ENCODE peak calls at places on chromosomes 5 and 9, in ten cellular contexts. A is neural progenitor cell, B is mesendoderm, F is mammary epithelial cell, E is IMR-90, S is fibroblast of lung, T is adipocyte, K is colonic mucosa, W is neuronal stem cell, V is HepG2. J is an unnamed sample. For H3K4me1, the result is how much of the 10 kb centered on the place peaks cover.

GRCh38 chr9:16278420-16278999 is 592.0 kb downstream of the BNC2 start:
- DNase-seq in A (no peak), B (no peak), F (no peak), E (no peak), S (no peak), T (peak), K (no peak), W (no peak), V (no peak), J (no peak)

GRCh38 chr9:4769321-4770080 is 23.2 kb upstream of the RCL1 start:
- DNase-seq in A (no peak), B (no peak), F (peak), E (peak), S (peak), T (no peak), K (no peak), W (no peak), V (no peak), J (no peak)

GRCh38 chr9:131977074-131977838 is 102.4 kb downstream of the MED27 start:
- DNase-seq in A (no peak), B (no peak), F (no peak), E (no peak), S (no peak), T (no peak), K (no peak), W (no peak), V (no peak), J (no peak)

GRCh38 chr9:36426945-36427344 is 26.9 kb upstream of the RNF38 start:
- DNase-seq in A (no peak), B (no peak), F (no peak), E (no peak), S (no peak), T (no peak), K (no peak), W (no peak), V (no peak), J (no peak)

GRCh38 chr5:147234098-147234824 is 565 bp upstream of the STK32A start:
- DNase-seq in A (peak), B (no peak), F (no peak), E (no peak), S (no peak), T (no peak), K (no peak), W (no peak), V (no peak), J (no peak)

GRCh38 chr9:121945849-121946248 is 147.3 kb downstream of the TTLL11 start:
- DNase-seq in A (no peak), B (no peak), F (peak), E (peak), S (peak), T (peak), K (no peak), W (no peak), V (no peak), J (no peak)

GRCh38 chr9:33375238-33375840 is 27.0 kb downstream of the AQP7 start:
- DNase-seq in A (peak), B (peak), F (no peak), E (peak), S (peak), T (no peak), K (no peak), W (peak), V (no peak), J (no peak)

GRCh38 chr5:113425909-113426308 is 8.9 kb downstream of the TSSK1B start:
- DNase-seq in A (no peak), B (peak), F (peak), E (no peak), S (no peak), T (no peak), K (no peak), W (no peak), V (no peak), J (no peak)

GRCh38 chr5:72659726-72660125 is 152.5 kb upstream of the ZNF366 start:
- DNase-seq in A (no peak), B (no peak), F (no peak), E (no peak), S (no peak), T (no peak), K (no peak), W (no peak), V (no peak), J (no peak)

GRCh38 chr5:158484968-158485367 is 614.7 kb downstream of the EBF1 start:
- DNase-seq in A (no peak), B (peak), F (no peak), E (no peak), S (no peak), T (peak), K (no peak), W (no peak), V (no peak), J (no peak)

GRCh38 chr5:96776606-96777005 is 31.1 kb downstream of the ERAP1 start:
- DNase-seq in A (no peak), B (no peak), F (no peak), E (no peak), S (no peak), T (no peak), K (no peak), W (no peak), V (no peak), J (no peak)

GRCh38 chr9:27602107-27602836 is 29.0 kb upstream of the C9orf72 start:
- DNase-seq in A (no peak), B (no peak), F (no peak), E (no peak), S (no peak), T (no peak), K (no peak), W (no peak), V (no peak), J (no peak)

GRCh38 chr5:40221796-40222195 is 457.9 kb upstream of the PTGER4 start:
- DNase-seq in A (no peak), B (no peak), F (peak), E (peak), S (peak), T (peak), K (no peak), W (no peak), V (no peak), J (no peak)

GRCh38 chr9:76808636-76809035 is 44.4 kb downstream of the PCA3 start:
- DNase-seq in A (no peak), B (no peak), F (peak), E (no peak), S (peak), T (no peak), K (no peak), W (no peak), V (no peak), J (no peak)

GRCh38 chr5:134874831-134875655 is 872 bp downstream of the TXNDC15 start:
- DNase-seq in A (peak), B (peak), F (peak), E (peak), S (peak), T (peak), K (peak), W (no peak), V (peak), J (peak)

GRCh38 chr5:998975-999501 is 9.6 kb upstream of the NKD2 start:
- DNase-seq in A (no peak), B (no peak), F (no peak), E (no peak), S (no peak), T (no peak), K (no peak), W (no peak), V (no peak), J (peak)

GRCh38 chr5:93423333-93423714 is 157.7 kb downstream of the NR2F1-AS1 start:
- DNase-seq in A (no peak), B (no peak), F (no peak), E (no peak), S (no peak), T (no peak), K (no peak), W (no peak), V (no peak), J (no peak)

GRCh38 chr5:151125421-151125820 is 32.2 kb downstream of the ANXA6 start:
- DNase-seq in A (no peak), B (no peak), F (no peak), E (no peak), S (no peak), T (no peak), K (no peak), W (no peak), V (no peak), J (no peak)

GRCh38 chr9:95499847-95500246 is 16.9 kb downstream of the PTCH1 start:
- DNase-seq in A (no peak), B (no peak), F (peak), E (peak), S (peak), T (peak), K (no peak), W (no peak), V (peak), J (no peak)

GRCh38 chr5:177111720-177112394 is 21.7 kb upstream of the NSD1 start:
- DNase-seq in A (peak), B (peak), F (no peak), E (peak), S (peak), T (peak), K (peak), W (peak), V (peak), J (peak)

GRCh38 chr9:123335227-123335985 is 20.6 kb upstream of the CRB2 start:
- DNase-seq in A (peak), B (peak), F (peak), E (peak), S (peak), T (peak), K (no peak), W (no peak), V (no peak), J (no peak)

GRCh38 chr5:30401479-30402058 is 791.9 kb upstream of the CDH6 start:
- DNase-seq in A (peak), B (peak), F (peak), E (peak), S (peak), T (peak), K (peak), W (peak), V (peak), J (no peak)

GRCh38 chr9:79764377-79764776 is 192.6 kb downstream of the TLE4 start:
- DNase-seq in A (no peak), B (peak), F (peak), E (peak), S (peak), T (peak), K (peak), W (no peak), V (no peak), J (no peak)

GRCh38 chr5:178256746-178257145 is 24.1 kb upstream of the PHYKPL start:
- DNase-seq in A (no peak), B (no peak), F (no peak), E (no peak), S (no peak), T (no peak), K (no peak), W (no peak), V (no peak), J (no peak)

GRCh38 chr5:167902298-167902697 is 389.1 kb upstream of the WWC1 start:
- DNase-seq in A (no peak), B (peak), F (no peak), E (no peak), S (no peak), T (no peak), K (no peak), W (no peak), V (no peak), J (no peak)

GRCh38 chr5:93360436-93361100 is 220.5 kb downstream of the NR2F1-AS1 start:
- DNase-seq in A (no peak), B (no peak), F (no peak), E (no peak), S (no peak), T (no peak), K (no peak), W (no peak), V (no peak), J (no peak)

GRCh38 chr9:95463145-95464060 is 53.4 kb downstream of the PTCH1 start:
- DNase-seq in A (peak), B (no peak), F (no peak), E (no peak), S (no peak), T (no peak), K (no peak), W (no peak), V (no peak), J (no peak)

GRCh38 chr5:142109356-142110045 is 922 bp downstream of the NDFIP1 start:
- DNase-seq in A (peak), B (peak), F (no peak), E (peak), S (peak), T (peak), K (peak), W (peak), V (no peak), J (no peak)
- H3K9ac ChIP-seq in A (peak), B (peak), F (peak), E (peak), S (peak), T (peak), K (peak), W (no peak), V (peak), J (peak)

DNA sequence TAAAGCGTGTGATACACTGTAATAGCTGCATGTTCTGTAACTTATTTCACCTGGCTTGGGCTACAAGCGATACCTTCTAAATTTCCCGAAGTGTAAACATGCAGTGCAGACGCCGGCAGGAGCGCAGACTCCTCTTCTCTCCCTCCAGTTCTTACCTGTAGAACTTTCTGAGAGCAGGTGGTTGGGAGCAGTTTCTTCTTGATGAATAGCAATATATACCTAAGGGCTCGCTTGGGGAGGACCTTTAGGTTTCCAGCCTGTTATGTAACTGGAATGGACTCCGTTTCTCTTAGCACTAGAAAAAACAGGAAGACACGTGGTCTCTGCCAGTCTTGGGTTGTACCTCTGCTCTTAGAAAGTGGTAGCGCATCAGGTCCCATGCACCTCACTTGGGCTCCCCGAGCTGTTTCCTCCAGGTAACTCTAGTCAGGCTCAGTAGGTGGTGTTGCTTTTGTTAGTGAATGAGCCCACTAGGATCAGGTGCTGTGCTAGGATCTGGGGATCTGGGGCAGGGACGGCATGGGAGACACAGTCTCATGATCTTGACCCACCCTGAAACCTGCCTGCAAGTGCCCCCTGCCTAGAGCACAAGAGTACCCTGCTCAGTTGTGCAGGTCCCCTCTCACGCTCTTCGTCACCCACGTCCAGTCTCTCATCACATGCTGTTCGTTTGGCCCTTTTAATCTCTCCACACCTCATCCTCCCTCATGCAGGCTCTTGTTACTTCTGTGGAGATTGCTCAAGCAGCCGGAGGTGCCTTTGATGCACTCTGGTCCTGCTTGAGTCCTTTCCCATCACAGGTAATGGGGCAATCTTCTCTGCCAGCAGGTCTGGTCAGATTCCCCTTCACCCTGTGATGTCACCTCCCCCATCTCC is 2.8 kb downstream of the TENT4A start:
- DNase-seq in A (no peak), B (no peak), F (no peak), E (no peak), S (no peak), T (no peak), K (peak), W (no peak), V (no peak), J (no peak)
- H3K4me1 ChIP-seq in A (under half), B (under half), F (under half), E (under half), S (under half), T (half or more), K (under half), W (under half), V (half or more), J (under half)

DNA sequence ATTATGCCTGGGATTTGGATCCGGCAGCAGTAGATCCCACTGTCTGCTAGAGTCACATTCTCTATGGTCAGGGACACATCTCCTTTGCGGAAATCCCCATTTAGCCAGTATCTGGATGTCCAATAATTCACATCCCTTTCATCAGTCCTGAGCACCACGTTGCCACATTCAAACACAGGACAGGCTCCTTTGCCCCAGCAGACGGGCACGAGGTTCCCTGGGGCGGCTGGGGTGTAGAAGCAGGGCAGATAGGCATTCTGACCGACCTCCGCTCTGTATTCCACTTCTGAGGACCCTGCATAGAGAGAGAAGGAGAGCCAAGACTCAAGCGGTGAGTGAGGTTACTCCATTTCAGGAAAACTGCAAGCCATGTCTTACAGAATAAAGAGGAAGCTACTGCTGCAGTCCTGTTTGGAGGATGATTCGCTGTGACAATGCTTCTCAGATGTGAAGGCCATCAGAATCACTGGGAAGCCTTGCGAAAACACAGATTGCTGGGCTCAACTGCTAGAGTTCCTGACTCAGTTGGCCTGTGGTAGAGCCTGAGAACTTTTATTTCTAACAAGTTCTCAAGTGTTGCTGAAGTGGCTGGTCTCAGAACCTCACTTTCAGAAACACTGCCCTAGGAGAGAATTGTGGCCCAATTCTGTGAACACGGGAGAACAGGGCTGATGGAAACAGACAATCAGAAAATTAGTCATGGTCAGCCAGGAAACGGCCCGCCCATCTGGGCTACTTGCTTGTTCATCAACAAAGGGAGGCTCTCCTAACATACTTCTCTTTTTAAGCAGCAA is 2.0 kb downstream of the HAVCR2 start:
- DNase-seq in A (no peak), B (no peak), F (no peak), E (peak), S (peak), T (peak), K (no peak), W (no peak), V (no peak), J (no peak)
- H3K4me3 ChIP-seq in A (no peak), B (no peak), F (no peak), E (no peak), S (no peak), T (peak), K (no peak), W (no peak), V (no peak), J (peak)

GRCh38 chr5:56900858-56901578 is 8.4 kb upstream of the SETD9 start:
- DNase-seq in A (peak), B (peak), F (peak), E (peak), S (peak), T (peak), K (peak), W (peak), V (peak), J (no peak)
- H3K9ac ChIP-seq in A (no peak), B (no peak), F (no peak), E (peak), S (no peak), T (no peak), K (no peak), W (no peak), V (no peak), J (no peak)

GRCh38 chr9:93096131-93096802 is at the start of gene CARD19:
- DNase-seq in A (peak), B (peak), F (peak), E (peak), S (peak), T (peak), K (peak), W (peak), V (no peak), J (no peak)

GRCh38 chr9:93095205-93096130 is 549 bp upstream of the CARD19 start:
- DNase-seq in A (peak), B (peak), F (peak), E (peak), S (peak), T (peak), K (peak), W (peak), V (peak), J (peak)

GRCh38 chr9:93093081-93093448 is 3.0 kb upstream of the CARD19 start:
- DNase-seq in A (peak), B (no peak), F (no peak), E (no peak), S (no peak), T (no peak), K (no peak), W (no peak), V (no peak), J (peak)

GRCh38 chr9:93093449-93094293 is 2.3 kb upstream of the CARD19 start:
- DNase-seq in A (no peak), B (no peak), F (no peak), E (no peak), S (no peak), T (peak), K (peak), W (no peak), V (no peak), J (peak)

GRCh38 chr9:93094294-93095204 is 1.5 kb upstream of the CARD19 start:
- DNase-seq in A (peak), B (peak), F (no peak), E (no peak), S (no peak), T (peak), K (peak), W (no peak), V (no peak), J (peak)
- H3K4me1 ChIP-seq in A (under half), B (under half), F (under half), E (under half), S (under half), T (under half), K (under half), W (under half), V (half or more), J (under half)

GRCh38 chr9:120888626-120889025 is 11.6 kb upstream of the PHF19 start:
- DNase-seq in A (no peak), B (no peak), F (no peak), E (no peak), S (no peak), T (no peak), K (no peak), W (no peak), V (no peak), J (no peak)
- H3K4me3 ChIP-seq in A (no peak), B (no peak), F (no peak), E (no peak), S (no peak), T (no peak), K (no peak), W (no peak), V (no peak), J (no peak)

GRCh38 chr9:1052119-1052907 is 2.2 kb downstream of the DMRT2 start:
- DNase-seq in A (no peak), B (no peak), F (no peak), E (no peak), S (no peak), T (no peak), K (no peak), W (no peak), V (no peak), J (no peak)

GRCh38 chr9:1052908-1053590 is 2.9 kb downstream of the DMRT2 start:
- DNase-seq in A (no peak), B (no peak), F (no peak), E (no peak), S (no peak), T (no peak), K (no peak), W (no peak), V (no peak), J (no peak)

GRCh38 chr9:1051286-1052118 is 1.3 kb downstream of the DMRT2 start:
- DNase-seq in A (peak), B (peak), F (peak), E (no peak), S (peak), T (no peak), K (peak), W (no peak), V (no peak), J (peak)

GRCh38 chr9:1055156-1055555 is 5.0 kb downstream of the DMRT2 start:
- DNase-seq in A (no peak), B (no peak), F (no peak), E (no peak), S (no peak), T (no peak), K (no peak), W (no peak), V (no peak), J (no peak)

GRCh38 chr9:1053848-1054365 is 3.8 kb downstream of the DMRT2 start:
- DNase-seq in A (no peak), B (no peak), F (no peak), E (no peak), S (no peak), T (no peak), K (no peak), W (no peak), V (no peak), J (no peak)
- H3K9ac ChIP-seq in A (no peak), B (no peak), F (no peak), E (no peak), S (no peak), T (peak), K (no peak), W (no peak), V (no peak), J (no peak)

DNA sequence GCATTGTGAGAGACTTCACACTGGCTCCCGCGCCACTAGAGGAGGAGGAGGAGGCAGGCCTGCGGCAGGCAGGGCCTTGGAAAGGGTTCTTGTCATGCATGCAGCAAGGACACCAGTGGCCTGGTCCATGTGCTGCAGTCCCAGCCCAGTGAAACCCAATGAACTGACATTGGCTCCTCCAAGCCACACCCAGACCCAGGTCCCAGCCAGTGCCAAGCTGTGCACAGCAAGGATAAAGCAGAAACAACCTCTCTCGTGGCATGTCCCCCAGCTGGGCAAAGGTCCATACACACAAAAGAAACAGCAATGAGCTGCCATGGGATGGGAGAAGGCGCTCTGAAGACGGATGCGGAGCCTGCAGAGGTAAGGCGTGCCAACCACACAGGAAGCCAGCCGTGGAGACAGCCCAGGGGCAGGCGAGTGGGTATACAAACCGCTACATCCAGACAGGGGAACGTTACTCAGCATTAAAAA is 89.2 kb downstream of the SEMA4D start:
- DNase-seq in A (no peak), B (no peak), F (no peak), E (no peak), S (no peak), T (no peak), K (no peak), W (no peak), V (no peak), J (peak)
- H3K4me1 ChIP-seq in A (under half), B (under half), F (under half), E (under half), S (under half), T (under half), K (under half), W (under half), V (under half), J (under half)

J was measured in kidney.